ENCODE peak calls at places on chromosome 1, in seven cellular contexts. H, C, T, G, X, I and Q are unnamed samples.

GRCh38 chr1:205301220-205301821 is 20.2 kb downstream of the NUAK2 start:
- DNase-seq in C (peak), T (no peak), I (no peak), G (peak), H (no peak), X (peak), Q (peak)

GRCh38 chr1:218346391-218347204 is 1.5 kb downstream of the TGFB2 start:
- DNase-seq in X (peak), T (no peak), C (peak), I (no peak), G (peak), H (no peak), Q (peak)

GRCh38 chr1:72282271-72282656 is at the start of gene NEGR1:
- DNase-seq in G (peak), H (peak), C (peak), X (peak), I (no peak), T (no peak), Q (peak)

GRCh38 chr1:228097333-228098081 is 5.6 kb downstream of the C1orf35 start:
- DNase-seq in G (no peak), I (no peak), H (no peak), C (no peak), T (no peak), X (no peak), Q (peak)

GRCh38 chr1:222073307-222073995 is 331.6 kb upstream of the DUSP10 start:
- DNase-seq in H (no peak), C (no peak), I (no peak), T (no peak), X (peak), G (no peak), Q (no peak)

GRCh38 chr1:11985851-11986250 is 5.6 kb downstream of the MFN2 start:
- DNase-seq in C (no peak), T (no peak), H (no peak), G (no peak), X (no peak), I (no peak), Q (no peak)

GRCh38 chr1:48526045-48526714 is 54.2 kb upstream of the SPATA6 start:
- DNase-seq in G (no peak), C (no peak), H (no peak), I (no peak), T (no peak), X (no peak), Q (no peak)

GRCh38 chr1:209103135-209103534 is 480.4 kb upstream of the CAMK1G start:
- DNase-seq in X (no peak), T (no peak), G (no peak), C (no peak), I (no peak), H (no peak), Q (no peak)

GRCh38 chr1:110210604-110211502 is 739 bp downstream of the KCNC4 start:
- DNase-seq in I (peak), T (peak), H (peak), G (peak), C (peak), X (peak), Q (peak)

GRCh38 chr1:162756523-162756922 is 34.0 kb upstream of the HSD17B7 start:
- DNase-seq in G (no peak), T (no peak), H (no peak), X (peak), C (no peak), I (no peak), Q (no peak)

GRCh38 chr1:224559971-224560728 is 56.0 kb upstream of the CNIH3 start:
- DNase-seq in G (no peak), X (peak), H (no peak), C (no peak), T (no peak), I (no peak), Q (no peak)

GRCh38 chr1:161771166-161771565 is 5.0 kb downstream of the ATF6 start:
- DNase-seq in X (no peak), I (no peak), C (no peak), H (no peak), G (no peak), T (no peak), Q (no peak)

GRCh38 chr1:224684920-224685547 is 68.9 kb downstream of the CNIH3 start:
- DNase-seq in T (no peak), C (no peak), X (no peak), I (no peak), H (no peak), G (no peak), Q (no peak)

GRCh38 chr1:92940541-92940940 is 20.7 kb downstream of the DIPK1A start:
- DNase-seq in I (no peak), G (no peak), T (no peak), C (no peak), H (no peak), X (peak), Q (no peak)

GRCh38 chr1:57845041-57845440 is 421.2 kb upstream of the DAB1 start:
- DNase-seq in G (no peak), C (no peak), H (no peak), X (no peak), I (no peak), T (no peak), Q (no peak)

GRCh38 chr1:147598631-147599361 is 57.5 kb downstream of the BCL9 start:
- DNase-seq in H (peak), C (peak), T (peak), I (peak), G (peak), X (peak), Q (no peak)

GRCh38 chr1:233904979-233905415 is 521 bp downstream of the SLC35F3 start:
- DNase-seq in T (no peak), I (no peak), H (no peak), X (peak), C (no peak), G (peak), Q (no peak)

GRCh38 chr1:21262282-21263051 is 27.8 kb downstream of the ECE1 start:
- DNase-seq in I (no peak), X (peak), H (peak), G (no peak), C (peak), T (no peak), Q (peak)

GRCh38 chr1:10727703-10728348 is 68.6 kb downstream of the CASZ1 start:
- DNase-seq in X (no peak), H (peak), T (no peak), I (no peak), C (no peak), G (no peak), Q (no peak)

GRCh38 chr1:222335586-222335985 is 212.3 kb downstream of the HHIPL2 start:
- DNase-seq in I (no peak), H (no peak), T (no peak), C (no peak), G (no peak), X (peak), Q (no peak)

GRCh38 chr1:23304140-23304620 is 39.9 kb downstream of the HNRNPR start:
- DNase-seq in C (no peak), T (no peak), I (no peak), X (no peak), G (no peak), H (no peak), Q (no peak)

GRCh38 chr1:162251102-162251501 is 125.6 kb downstream of the SPATA46 start:
- DNase-seq in I (no peak), T (no peak), G (no peak), H (no peak), C (no peak), X (no peak), Q (no peak)

GRCh38 chr1:159960721-159961381 is 6.8 kb upstream of the SLAMF9 start:
- DNase-seq in H (peak), X (peak), I (no peak), T (no peak), G (no peak), C (no peak), Q (peak)

GRCh38 chr1:14778882-14779594 is 180.6 kb downstream of the KAZN start:
- DNase-seq in C (peak), G (peak), T (no peak), X (peak), H (no peak), I (no peak), Q (peak)

GRCh38 chr1:34367954-34368353 is 191.2 kb downstream of the C1orf94 start:
- DNase-seq in G (no peak), X (no peak), T (no peak), I (no peak), C (no peak), H (no peak), Q (no peak)

GRCh38 chr1:201566933-201567801 is 28.2 kb downstream of the NAV1 start:
- DNase-seq in C (no peak), X (no peak), H (no peak), G (no peak), T (no peak), I (no peak), Q (no peak)

GRCh38 chr1:177219458-177220390 is 49.0 kb downstream of the BRINP2 start:
- DNase-seq in C (no peak), G (no peak), X (no peak), I (no peak), T (no peak), H (no peak), Q (no peak)

GRCh38 chr1:25996966-25997758 is 701 bp downstream of the PAFAH2 start:
- DNase-seq in C (no peak), T (no peak), X (peak), H (no peak), I (no peak), G (no peak), Q (no peak)

GRCh38 chr1:30820249-30820648 is 62.7 kb upstream of the LAPTM5 start:
- DNase-seq in T (no peak), G (no peak), C (no peak), H (no peak), I (no peak), X (no peak), Q (no peak)

GRCh38 chr1:66335859-66336640 is 197.9 kb upstream of the SGIP1 start:
- DNase-seq in I (peak), G (peak), T (peak), H (peak), C (no peak), X (peak), Q (no peak)

GRCh38 chr1:56821462-56821797 is 2.2 kb upstream of the FYB2 start:
- DNase-seq in C (no peak), G (no peak), T (no peak), H (no peak), I (no peak), X (no peak), Q (no peak)

GRCh38 chr1:160777486-160778089 is 18.4 kb upstream of the LY9 start:
- DNase-seq in I (peak), H (no peak), G (peak), X (peak), T (peak), C (peak), Q (peak)

GRCh38 chr1:42931911-42932422 is 26.7 kb downstream of the SLC2A1 start:
- DNase-seq in G (no peak), H (peak), X (no peak), C (no peak), I (peak), T (peak), Q (peak)

GRCh38 chr1:8345621-8346415 is 27.9 kb downstream of the SLC45A1 start:
- DNase-seq in G (no peak), T (no peak), I (no peak), C (no peak), H (no peak), X (no peak), Q (peak)

GRCh38 chr1:57160594-57160993 is 194.8 kb upstream of the C8B start:
- DNase-seq in H (no peak), X (no peak), I (no peak), C (no peak), T (no peak), G (no peak), Q (no peak)

GRCh38 chr1:63603810-63604209 is 10.6 kb downstream of the PGM1 start:
- DNase-seq in T (no peak), H (no peak), G (no peak), C (no peak), X (no peak), I (no peak), Q (no peak)

GRCh38 chr1:54052470-54052933 is 502 bp downstream of the TMEM59 start:
- DNase-seq in H (no peak), I (peak), X (peak), T (no peak), G (peak), C (peak), Q (peak)

GRCh38 chr1:59695301-59695700 is 119.4 kb upstream of the HOOK1 start:
- DNase-seq in T (no peak), I (no peak), C (no peak), X (peak), H (no peak), G (no peak), Q (no peak)